ENCODE peak calls at places on chromosome 22, in four cellular contexts. W, C, J and V are unnamed samples.

GRCh38 chr22:19629331-19629719 is 85.0 kb upstream of the SEPTIN5 start:
- DNase-seq in C (no peak), J (no peak), W (no peak), V (no peak)

GRCh38 chr22:28874061-28874460 is 9.3 kb upstream of the ZNRF3 start:
- DNase-seq in J (no peak), W (no peak), C (no peak), V (no peak)

GRCh38 chr22:35608088-35608487 is 9.0 kb downstream of the MB start:
- DNase-seq in J (no peak), C (no peak), W (no peak), V (no peak)

GRCh38 chr22:48177591-48177990 is 1415.1 kb downstream of the TBC1D22A start:
- DNase-seq in W (no peak), C (no peak), J (no peak), V (no peak)

GRCh38 chr22:41856484-41856883 is 23.6 kb downstream of the SREBF2 start:
- DNase-seq in C (no peak), W (no peak), J (no peak), V (no peak)

GRCh38 chr22:36405671-36406070 is 17.9 kb upstream of the MYH9 start:
- DNase-seq in C (peak; percentile 92), W (peak; percentile 72), J (no peak), V (no peak)

GRCh38 chr22:27197071-27197470 is 539.7 kb downstream of the MIAT start:
- DNase-seq in C (no peak), J (no peak), W (no peak), V (no peak)

GRCh38 chr22:46352276-46352675 is 16.8 kb downstream of the TRMU start:
- DNase-seq in C (no peak), W (no peak), J (no peak), V (no peak)

GRCh38 chr22:38083931-38084631 is at the start of gene SLC16A8:
- DNase-seq in C (peak; percentile 63), W (no peak), J (no peak), V (no peak)

GRCh38 chr22:24367841-24368240 is 59.6 kb upstream of the ADORA2A start:
- DNase-seq in J (no peak), C (no peak), W (no peak), V (peak; percentile 9)

GRCh38 chr22:19648419-19648929 is 65.8 kb upstream of the SEPTIN5 start:
- DNase-seq in C (no peak), J (no peak), W (no peak), V (peak; percentile 9)

GRCh38 chr22:46738642-46738960 is 549 bp upstream of the CERK start:
- DNase-seq in C (no peak), J (no peak), W (no peak), V (no peak)

GRCh38 chr22:24181996-24182560 is 791 bp downstream of the SUSD2 start:
- DNase-seq in W (no peak), C (peak; percentile 72), J (no peak), V (no peak)

GRCh38 chr22:23289851-23290724 is 109.8 kb downstream of the BCR start:
- DNase-seq in W (peak; percentile 70), C (no peak), J (peak; percentile 25), V (peak; percentile 70)

GRCh38 chr22:37214431-37215025 is 2.3 kb upstream of the SSTR3 start:
- DNase-seq in C (peak; percentile 69), W (no peak), J (no peak), V (no peak)

GRCh38 chr22:46764140-46764680 is 1.8 kb downstream of the TBC1D22A start:
- DNase-seq in J (no peak), W (no peak), C (peak; percentile 17), V (no peak)

GRCh38 chr22:19639610-19640135 is 74.6 kb upstream of the SEPTIN5 start:
- DNase-seq in C (no peak), J (no peak), W (no peak), V (no peak)

GRCh38 chr22:18068381-18068988 is 9.3 kb upstream of the PEX26 start:
- DNase-seq in C (no peak), J (no peak), W (no peak), V (no peak)

GRCh38 chr22:24514241-24515024 is 19.3 kb downstream of the UPB1 start:
- DNase-seq in C (no peak), W (no peak), J (no peak), V (no peak)

GRCh38 chr22:22164541-22165272 is 79.9 kb upstream of the VPREB1 start:
- DNase-seq in J (no peak), C (no peak), W (no peak), V (no peak)
- TF ChIP-seq CTCF in J (no peak), C (no peak), W (no peak), V (peak; percentile 3)

DNA sequence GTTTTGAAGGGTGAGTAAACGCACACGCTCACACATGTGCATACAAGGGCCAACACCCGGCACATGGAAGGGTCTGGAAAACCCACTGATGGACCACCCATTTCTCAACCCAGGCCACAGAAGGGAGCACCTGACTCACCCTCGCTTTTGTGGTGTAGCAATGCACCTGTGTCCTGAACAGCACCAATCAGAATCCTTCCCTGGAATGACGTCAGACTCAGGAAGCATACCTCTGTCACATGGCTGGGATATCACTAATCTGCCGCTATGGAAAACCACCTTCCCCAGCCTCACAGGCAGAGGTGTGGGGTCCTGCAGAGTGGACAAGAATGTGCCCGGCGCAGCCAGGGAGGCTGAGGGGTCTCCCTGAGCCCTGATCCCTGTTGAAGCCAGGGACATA is 9.0 kb upstream of the OSM start:
- DNase-seq in J (no peak), W (no peak), C (no peak), V (no peak)
- H3K4me3 ChIP-seq in J (no peak overlapping the region), W (no peak overlapping the region), C (no peak overlapping the region), V (no peak overlapping the region)

DNA sequence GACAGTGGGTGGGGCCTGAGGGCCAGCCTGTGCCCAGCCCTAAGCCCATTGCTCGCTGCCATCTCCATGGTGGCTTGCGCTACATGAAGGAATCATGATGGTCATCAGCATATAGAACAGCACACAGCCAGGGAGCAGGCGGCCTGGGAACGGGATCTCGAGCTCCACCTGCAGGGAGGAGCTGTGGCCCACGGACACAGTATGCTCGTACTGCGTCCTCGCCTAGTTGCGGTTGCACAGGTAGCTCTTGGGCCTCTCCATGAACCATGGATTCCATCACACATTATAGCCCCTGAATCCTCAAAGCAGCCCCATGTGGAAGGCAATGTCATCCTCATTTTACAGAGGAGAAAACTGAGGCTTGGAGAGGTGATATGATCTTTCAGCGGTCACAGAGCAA is 15.1 kb downstream of the SEC14L4 start:
- DNase-seq in W (no peak), C (no peak), J (no peak), V (peak; percentile 4)
- TF ChIP-seq CTCF in W (no peak), C (no peak), J (peak; percentile 62), V (peak; percentile 37)

GRCh38 chr22:50532353-50532700 is 2.5 kb upstream of the TYMP start:
- DNase-seq in W (peak; percentile 56), C (no peak), J (no peak), V (no peak)
- H3K4me3 ChIP-seq in W (peak overlapping the region; percentile 64), C (peak overlapping the region; percentile 60), J (peak overlapping the region; percentile 79), V (peak overlapping the region; percentile 62)

GRCh38 chr22:49800408-49801238 is 27.1 kb downstream of the BRD1 start:
- DNase-seq in W (no peak), J (no peak), C (no peak), V (no peak)
- TF ChIP-seq CTCF in W (no peak), J (no peak), C (no peak), V (no peak)